ENCODE peak calls at places on chromosomes 16 and 17, in nine cellular contexts. B, K, X, W, C, N, P, M and H are unnamed samples.

GRCh38 chr17:71260366-71260765 is 860.5 kb upstream of the SOX9 start:
- DNase-seq in M (peak), C (no peak), K (peak), X (peak), W (no peak), B (no peak), P (no peak), N (no peak), H (no peak)

GRCh38 chr17:17141860-17142552 is 64.1 kb downstream of the PLD6 start:
- DNase-seq in K (peak), W (peak), N (no peak), P (no peak), X (no peak), M (peak), B (no peak), C (no peak), H (peak)

GRCh38 chr16:1787322-1788094 is 4.7 kb downstream of the NUBP2 start:
- DNase-seq in K (no peak), M (no peak), X (no peak), B (no peak), N (no peak), P (no peak), C (no peak), W (peak), H (no peak)

GRCh38 chr16:1884889-1885288 is 12.9 kb upstream of the MEIOB start:
- DNase-seq in X (no peak), B (no peak), N (no peak), M (no peak), P (no peak), K (no peak), C (no peak), W (no peak), H (no peak)

GRCh38 chr17:43907425-43907981 is at the start of gene MPP2:
- DNase-seq in K (peak), W (peak), B (no peak), X (no peak), M (peak), N (peak), C (no peak), P (peak), H (no peak)

GRCh38 chr17:82241183-82241925 is 12.5 kb downstream of the SLC16A3 start:
- DNase-seq in N (no peak), X (no peak), P (peak), K (peak), C (no peak), B (peak), W (peak), M (peak), H (no peak)

GRCh38 chr16:57383276-57384247 is 11.3 kb downstream of the CX3CL1 start:
- DNase-seq in K (peak), B (no peak), M (peak), P (no peak), X (no peak), W (peak), C (no peak), N (no peak), H (no peak)

GRCh38 chr17:74757931-74758845 is 9.8 kb downstream of the NHERF1 start:
- DNase-seq in X (peak), N (no peak), W (no peak), C (no peak), P (no peak), M (no peak), K (peak), B (no peak), H (no peak)

GRCh38 chr16:69253796-69254426 is 57.2 kb upstream of the VPS4A start:
- DNase-seq in X (no peak), K (no peak), N (no peak), P (no peak), M (no peak), W (no peak), B (no peak), C (no peak), H (no peak)

GRCh38 chr17:71966459-71967313 is 154.1 kb upstream of the SOX9 start:
- DNase-seq in K (no peak), W (peak), B (no peak), X (no peak), C (no peak), M (no peak), P (no peak), N (no peak), H (no peak)

GRCh38 chr16:8611886-8612595 is 9.5 kb upstream of the METTL22 start:
- DNase-seq in X (no peak), M (peak), K (no peak), N (no peak), W (no peak), B (no peak), P (no peak), C (no peak), H (no peak)

GRCh38 chr16:490768-491167 is 36.7 kb upstream of the CAPN15 start:
- DNase-seq in W (no peak), K (no peak), P (no peak), N (no peak), C (no peak), X (no peak), M (no peak), B (no peak), H (no peak)

GRCh38 chr17:61410555-61411089 is 11.0 kb downstream of the TBX2 start:
- DNase-seq in B (no peak), P (peak), X (no peak), K (peak), N (peak), W (peak), M (peak), C (peak), H (no peak)

GRCh38 chr16:15741207-15741871 is 91.3 kb downstream of the NDE1 start:
- DNase-seq in B (no peak), X (no peak), M (no peak), W (no peak), C (no peak), K (no peak), P (no peak), N (no peak), H (no peak)

GRCh38 chr16:71807905-71808592 is 585 bp downstream of the AP1G1 start:
- DNase-seq in C (peak), W (no peak), M (peak), K (peak), B (no peak), X (peak), N (no peak), P (peak), H (no peak)

GRCh38 chr16:27347930-27348685 is 34.3 kb downstream of the IL4R start:
- DNase-seq in B (no peak), P (no peak), X (no peak), N (no peak), K (no peak), W (no peak), C (no peak), M (no peak), H (no peak)

GRCh38 chr17:2899911-2900310 is 103.7 kb downstream of the RAP1GAP2 start:
- DNase-seq in K (no peak), C (no peak), M (no peak), B (no peak), N (no peak), X (no peak), W (no peak), P (no peak), H (no peak)

GRCh38 chr17:3639981-3640596 is 3.5 kb downstream of the CTNS start:
- DNase-seq in P (no peak), W (no peak), X (no peak), N (no peak), M (no peak), B (no peak), C (no peak), K (no peak), H (no peak)

GRCh38 chr17:79587421-79587820 is 23.4 kb downstream of the RBFOX3 start:
- DNase-seq in B (no peak), N (no peak), M (no peak), C (no peak), K (no peak), P (no peak), W (no peak), X (no peak), H (no peak)

GRCh38 chr17:36586138-36586537 is 5.5 kb upstream of the DHRS11 start:
- DNase-seq in K (no peak), X (no peak), W (no peak), B (no peak), C (no peak), N (no peak), P (no peak), M (no peak), H (no peak)

GRCh38 chr17:76957600-76958464 is 89.6 kb downstream of the MGAT5B start:
- DNase-seq in X (peak), W (no peak), C (no peak), B (no peak), K (no peak), M (no peak), P (no peak), N (no peak), H (no peak)

GRCh38 chr16:56609463-56609921 is 1.1 kb downstream of the MT2A start:
- DNase-seq in N (peak), W (peak), B (peak), C (no peak), P (no peak), X (peak), M (peak), K (peak), H (peak)

GRCh38 chr17:57874434-57875108 is 24.7 kb upstream of the MRPS23 start:
- DNase-seq in X (no peak), K (peak), N (no peak), P (peak), W (peak), C (no peak), B (no peak), M (peak), H (no peak)

GRCh38 chr16:2456551-2457153 is 3.3 kb upstream of the TEDC2 start:
- DNase-seq in K (no peak), M (no peak), X (no peak), N (no peak), P (no peak), B (no peak), C (no peak), W (no peak), H (no peak)

GRCh38 chr16:58345574-58346354 is 46.5 kb upstream of the GINS3 start:
- DNase-seq in B (no peak), P (no peak), W (no peak), M (no peak), N (no peak), X (no peak), K (peak), C (no peak), H (no peak)